ENCODE peak calls at places on chromosomes 5 and 9, in nine cellular contexts. One of them, this sample, is unnamed. For H3K36me3, the result is how much of the 10 kb centered on the place peaks cover.

GRCh38 chr9:127059648-127060365 is 62.6 kb downstream of the ANGPTL2 start:
- DNase-seq in brain microvascular endothelial cell: no peak
- DNase-seq in esophagus squamous epithelium: no peak
- DNase-seq in GM12878: peak
- DNase-seq in spleen: no peak
- DNase-seq in fibroblast of lung: no peak
- DNase-seq in CD8-positive, alpha-beta memory T cell: no peak
- DNase-seq in GM23248: no peak
- DNase-seq in CD4-positive, alpha-beta memory T cell: no peak
- DNase-seq in this sample: no peak

GRCh38 chr5:145362261-145362660 is 472.9 kb downstream of the PRELID2 start:
- DNase-seq in brain microvascular endothelial cell: peak
- DNase-seq in esophagus squamous epithelium: no peak
- DNase-seq in GM12878: no peak
- DNase-seq in spleen: no peak
- DNase-seq in fibroblast of lung: peak
- DNase-seq in CD8-positive, alpha-beta memory T cell: no peak
- DNase-seq in GM23248: peak
- DNase-seq in CD4-positive, alpha-beta memory T cell: no peak
- DNase-seq in this sample: peak

GRCh38 chr5:3226171-3226570 is 369.5 kb upstream of the IRX1 start:
- DNase-seq in brain microvascular endothelial cell: no peak
- DNase-seq in esophagus squamous epithelium: no peak
- DNase-seq in GM12878: no peak
- DNase-seq in spleen: no peak
- DNase-seq in fibroblast of lung: no peak
- DNase-seq in CD8-positive, alpha-beta memory T cell: no peak
- DNase-seq in GM23248: peak
- DNase-seq in CD4-positive, alpha-beta memory T cell: no peak
- DNase-seq in this sample: peak

GRCh38 chr9:121783523-121784507 is 132.4 kb downstream of the DAB2IP start:
- DNase-seq in brain microvascular endothelial cell: no peak
- DNase-seq in esophagus squamous epithelium: no peak
- DNase-seq in GM12878: no peak
- DNase-seq in spleen: peak
- DNase-seq in fibroblast of lung: no peak
- DNase-seq in CD8-positive, alpha-beta memory T cell: no peak
- DNase-seq in GM23248: no peak
- DNase-seq in CD4-positive, alpha-beta memory T cell: no peak
- DNase-seq in this sample: no peak

GRCh38 chr5:72378636-72379289 is 58.6 kb downstream of the PTCD2 start:
- DNase-seq in brain microvascular endothelial cell: peak
- DNase-seq in esophagus squamous epithelium: no peak
- DNase-seq in GM12878: no peak
- DNase-seq in spleen: no peak
- DNase-seq in fibroblast of lung: peak
- DNase-seq in CD8-positive, alpha-beta memory T cell: no peak
- DNase-seq in GM23248: peak
- DNase-seq in CD4-positive, alpha-beta memory T cell: no peak
- DNase-seq in this sample: peak

GRCh38 chr5:74281191-74281590 is 359.3 kb downstream of the ENC1 start:
- DNase-seq in brain microvascular endothelial cell: no peak
- DNase-seq in esophagus squamous epithelium: no peak
- DNase-seq in GM12878: no peak
- DNase-seq in spleen: no peak
- DNase-seq in fibroblast of lung: no peak
- DNase-seq in CD8-positive, alpha-beta memory T cell: no peak
- DNase-seq in GM23248: no peak
- DNase-seq in CD4-positive, alpha-beta memory T cell: no peak
- DNase-seq in this sample: no peak

GRCh38 chr9:79580065-79580464 is 8.3 kb downstream of the TLE4 start:
- DNase-seq in brain microvascular endothelial cell: no peak
- DNase-seq in esophagus squamous epithelium: no peak
- DNase-seq in GM12878: no peak
- DNase-seq in spleen: no peak
- DNase-seq in fibroblast of lung: no peak
- DNase-seq in CD8-positive, alpha-beta memory T cell: no peak
- DNase-seq in GM23248: no peak
- DNase-seq in CD4-positive, alpha-beta memory T cell: no peak
- DNase-seq in this sample: no peak

GRCh38 chr9:106880863-106881262 is 17.9 kb downstream of the ZNF462 start:
- DNase-seq in brain microvascular endothelial cell: no peak
- DNase-seq in esophagus squamous epithelium: no peak
- DNase-seq in GM12878: no peak
- DNase-seq in spleen: no peak
- DNase-seq in fibroblast of lung: peak
- DNase-seq in CD8-positive, alpha-beta memory T cell: no peak
- DNase-seq in GM23248: peak
- DNase-seq in CD4-positive, alpha-beta memory T cell: no peak
- DNase-seq in this sample: peak

GRCh38 chr5:138945421-138946240 is 70.5 kb upstream of the LRRTM2 start:
- DNase-seq in brain microvascular endothelial cell: no peak
- DNase-seq in esophagus squamous epithelium: no peak
- DNase-seq in GM12878: no peak
- DNase-seq in spleen: peak
- DNase-seq in fibroblast of lung: no peak
- DNase-seq in CD8-positive, alpha-beta memory T cell: no peak
- DNase-seq in GM23248: no peak
- DNase-seq in CD4-positive, alpha-beta memory T cell: no peak
- DNase-seq in this sample: no peak

GRCh38 chr5:138942861-138943260 is 67.7 kb upstream of the LRRTM2 start:
- DNase-seq in brain microvascular endothelial cell: no peak
- DNase-seq in esophagus squamous epithelium: no peak
- DNase-seq in GM12878: no peak
- DNase-seq in spleen: no peak
- DNase-seq in fibroblast of lung: no peak
- DNase-seq in CD8-positive, alpha-beta memory T cell: no peak
- DNase-seq in GM23248: no peak
- DNase-seq in CD4-positive, alpha-beta memory T cell: no peak
- DNase-seq in this sample: no peak

GRCh38 chr5:138942066-138942465 is 66.9 kb upstream of the LRRTM2 start:
- DNase-seq in brain microvascular endothelial cell: no peak
- DNase-seq in esophagus squamous epithelium: no peak
- DNase-seq in GM12878: no peak
- DNase-seq in spleen: no peak
- DNase-seq in fibroblast of lung: no peak
- DNase-seq in CD8-positive, alpha-beta memory T cell: no peak
- DNase-seq in GM23248: no peak
- DNase-seq in CD4-positive, alpha-beta memory T cell: no peak
- DNase-seq in this sample: no peak

GRCh38 chr5:138944527-138945322 is 69.6 kb upstream of the LRRTM2 start:
- DNase-seq in brain microvascular endothelial cell: no peak
- DNase-seq in esophagus squamous epithelium: no peak
- DNase-seq in GM12878: no peak
- DNase-seq in spleen: peak
- DNase-seq in fibroblast of lung: peak
- DNase-seq in CD8-positive, alpha-beta memory T cell: no peak
- DNase-seq in GM23248: no peak
- DNase-seq in CD4-positive, alpha-beta memory T cell: no peak
- DNase-seq in this sample: no peak

DNA sequence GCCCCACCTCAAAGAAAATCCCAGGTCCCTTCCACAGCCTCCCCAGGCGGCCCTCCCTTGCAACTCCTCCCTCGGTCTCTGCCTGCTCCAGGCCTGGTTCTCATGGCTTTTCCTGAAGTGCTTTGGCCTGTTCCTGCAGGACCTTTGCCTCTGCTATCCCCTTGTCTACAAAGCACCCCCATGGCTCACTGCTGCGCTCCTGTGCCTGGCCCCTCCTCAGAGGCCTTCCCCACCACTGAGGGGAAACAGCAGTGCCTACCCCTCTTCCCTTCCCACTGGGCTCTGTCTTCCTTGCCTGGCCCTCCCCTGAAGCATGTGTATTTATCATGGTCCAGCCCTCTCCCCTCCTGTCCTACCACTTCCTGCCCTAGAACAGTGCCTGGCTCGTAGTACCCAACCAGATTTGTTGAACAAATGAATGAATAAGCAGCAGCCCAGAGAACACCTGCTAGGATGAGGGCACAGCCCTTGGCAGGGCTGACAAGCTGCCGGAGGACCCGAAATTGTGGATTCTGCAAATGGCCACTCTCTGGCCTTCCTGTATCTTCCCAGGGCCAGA is 68.6 kb upstream of the LRRTM2 start:
- DNase-seq in brain microvascular endothelial cell: no peak
- DNase-seq in esophagus squamous epithelium: no peak
- DNase-seq in GM12878: no peak
- DNase-seq in spleen: no peak
- DNase-seq in fibroblast of lung: no peak
- DNase-seq in CD8-positive, alpha-beta memory T cell: no peak
- DNase-seq in GM23248: no peak
- DNase-seq in CD4-positive, alpha-beta memory T cell: no peak
- DNase-seq in this sample: no peak
- H3K4me3 ChIP-seq in brain microvascular endothelial cell: no peak
- H3K4me3 ChIP-seq in esophagus squamous epithelium: no peak
- H3K4me3 ChIP-seq in GM12878: no peak
- H3K4me3 ChIP-seq in spleen: no peak
- H3K4me3 ChIP-seq in fibroblast of lung: no peak
- H3K4me3 ChIP-seq in CD8-positive, alpha-beta memory T cell: no peak
- H3K4me3 ChIP-seq in GM23248: no peak
- H3K4me3 ChIP-seq in CD4-positive, alpha-beta memory T cell: no peak
- H3K4me3 ChIP-seq in this sample: no peak

DNA sequence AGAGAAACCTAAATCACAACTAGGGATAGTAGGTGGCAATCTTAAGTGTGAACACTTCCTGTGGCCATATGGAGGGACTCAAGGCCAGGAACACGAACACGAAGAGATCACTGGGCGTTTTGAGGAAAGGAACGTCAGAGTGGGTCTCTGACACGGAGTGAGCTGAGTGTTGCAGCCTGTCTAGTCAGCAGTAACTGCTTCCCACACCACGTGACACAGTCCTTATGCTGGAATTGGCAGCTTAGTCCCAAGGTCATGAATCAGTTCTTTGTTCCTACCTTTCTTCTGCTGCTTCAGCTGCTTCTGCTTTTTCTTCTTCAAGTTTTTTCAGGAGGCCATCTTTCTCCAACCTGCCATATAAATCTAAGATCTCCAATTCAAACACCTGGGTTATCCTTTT is 18.2 kb downstream of the SPACA9 start:
- DNase-seq in brain microvascular endothelial cell: no peak
- DNase-seq in esophagus squamous epithelium: no peak
- DNase-seq in GM12878: no peak
- DNase-seq in spleen: no peak
- DNase-seq in fibroblast of lung: no peak
- DNase-seq in CD8-positive, alpha-beta memory T cell: no peak
- DNase-seq in GM23248: peak
- DNase-seq in CD4-positive, alpha-beta memory T cell: no peak
- DNase-seq in this sample: no peak
- H3K36me3 ChIP-seq in brain microvascular endothelial cell: under half
- H3K36me3 ChIP-seq in esophagus squamous epithelium: half or more
- H3K36me3 ChIP-seq in GM12878: under half
- H3K36me3 ChIP-seq in spleen: half or more
- H3K36me3 ChIP-seq in fibroblast of lung: under half
- H3K36me3 ChIP-seq in CD8-positive, alpha-beta memory T cell: under half
- H3K36me3 ChIP-seq in GM23248: under half
- H3K36me3 ChIP-seq in CD4-positive, alpha-beta memory T cell: half or more
- H3K36me3 ChIP-seq in this sample: under half

DNA sequence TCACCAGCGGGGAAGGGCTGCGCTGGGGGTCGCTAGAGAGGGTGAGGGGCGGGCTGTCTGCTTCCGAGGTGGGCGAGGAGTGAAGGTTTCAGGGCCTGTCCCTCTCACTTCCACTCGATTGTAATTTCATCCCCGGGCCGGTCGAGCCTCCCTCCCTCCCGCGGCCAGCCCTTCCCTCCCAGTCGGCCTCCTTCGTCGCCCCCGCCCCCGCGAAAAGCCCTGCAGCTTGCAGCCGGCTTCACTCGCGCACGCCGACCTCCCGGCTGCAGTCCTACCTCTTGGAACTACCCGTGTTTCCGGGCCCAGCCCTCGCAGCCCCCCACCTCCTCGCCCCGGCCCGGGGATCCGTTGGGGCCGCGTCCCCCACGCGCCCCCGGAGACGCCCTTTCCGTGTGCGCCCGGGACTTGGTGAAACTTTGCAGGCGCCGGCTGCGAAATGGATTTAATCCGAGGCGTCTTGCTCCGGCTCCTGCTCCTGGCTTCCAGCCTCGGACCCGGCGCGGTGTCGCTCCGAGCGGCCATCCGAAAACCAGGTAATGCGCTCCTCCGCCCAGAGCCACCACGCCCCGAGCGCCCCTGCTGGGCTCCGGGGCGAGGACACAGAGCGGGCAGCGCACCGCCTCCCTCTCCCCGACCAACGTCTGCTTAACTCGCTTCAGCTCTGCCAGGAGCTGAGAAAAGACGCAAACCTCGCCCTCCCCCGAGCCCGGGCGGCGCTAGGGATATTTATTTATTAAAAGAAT is at the start of gene EGFLAM:
- DNase-seq in brain microvascular endothelial cell: no peak
- DNase-seq in esophagus squamous epithelium: no peak
- DNase-seq in GM12878: no peak
- DNase-seq in spleen: no peak
- DNase-seq in fibroblast of lung: peak
- DNase-seq in CD8-positive, alpha-beta memory T cell: no peak
- DNase-seq in GM23248: peak
- DNase-seq in CD4-positive, alpha-beta memory T cell: no peak
- DNase-seq in this sample: peak
- H3K4me3 ChIP-seq in brain microvascular endothelial cell: peak
- H3K4me3 ChIP-seq in esophagus squamous epithelium: peak
- H3K4me3 ChIP-seq in GM12878: no peak
- H3K4me3 ChIP-seq in spleen: peak
- H3K4me3 ChIP-seq in fibroblast of lung: no peak
- H3K4me3 ChIP-seq in CD8-positive, alpha-beta memory T cell: no peak
- H3K4me3 ChIP-seq in GM23248: peak
- H3K4me3 ChIP-seq in CD4-positive, alpha-beta memory T cell: no peak
- H3K4me3 ChIP-seq in this sample: peak

GRCh38 chr9:132919609-132920268 is 24.7 kb downstream of the TSC1 start:
- DNase-seq in brain microvascular endothelial cell: no peak
- DNase-seq in esophagus squamous epithelium: no peak
- DNase-seq in GM12878: no peak
- DNase-seq in spleen: no peak
- DNase-seq in fibroblast of lung: no peak
- DNase-seq in CD8-positive, alpha-beta memory T cell: no peak
- DNase-seq in GM23248: no peak
- DNase-seq in CD4-positive, alpha-beta memory T cell: no peak
- DNase-seq in this sample: no peak

GRCh38 chr9:132927704-132928103 is 16.7 kb downstream of the TSC1 start:
- DNase-seq in brain microvascular endothelial cell: no peak
- DNase-seq in esophagus squamous epithelium: no peak
- DNase-seq in GM12878: no peak
- DNase-seq in spleen: no peak
- DNase-seq in fibroblast of lung: no peak
- DNase-seq in CD8-positive, alpha-beta memory T cell: no peak
- DNase-seq in GM23248: no peak
- DNase-seq in CD4-positive, alpha-beta memory T cell: no peak
- DNase-seq in this sample: no peak

DNA sequence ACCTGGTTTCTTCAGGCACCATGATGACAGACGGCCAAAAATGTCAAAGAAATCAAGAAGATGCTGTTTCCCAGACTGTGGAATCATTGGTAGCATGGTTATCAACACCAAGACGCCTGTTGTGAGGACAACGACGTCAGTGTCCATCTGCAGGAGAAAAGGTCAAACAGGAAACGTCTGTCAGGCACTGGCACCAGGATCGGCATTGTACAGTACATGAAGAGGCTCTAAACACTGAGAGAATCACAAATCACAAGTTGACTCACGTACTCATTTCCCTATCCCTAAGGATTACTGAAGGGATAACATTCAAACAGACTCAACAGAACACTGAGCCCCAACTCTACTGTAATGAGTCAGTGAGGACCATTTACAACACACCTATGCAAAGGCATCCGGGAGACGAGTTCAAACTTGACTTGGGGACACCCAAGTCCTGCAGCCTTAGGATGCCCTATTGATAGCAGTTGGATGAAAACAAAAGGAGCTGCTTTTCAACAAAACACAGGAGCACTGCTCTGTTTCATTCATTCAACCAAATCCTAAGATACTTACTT is 21.0 kb downstream of the TSC1 start:
- DNase-seq in brain microvascular endothelial cell: no peak
- DNase-seq in esophagus squamous epithelium: no peak
- DNase-seq in GM12878: no peak
- DNase-seq in spleen: no peak
- DNase-seq in fibroblast of lung: no peak
- DNase-seq in CD8-positive, alpha-beta memory T cell: no peak
- DNase-seq in GM23248: no peak
- DNase-seq in CD4-positive, alpha-beta memory T cell: no peak
- DNase-seq in this sample: no peak
- H3K36me3 ChIP-seq in brain microvascular endothelial cell: half or more
- H3K36me3 ChIP-seq in esophagus squamous epithelium: half or more
- H3K36me3 ChIP-seq in GM12878: under half
- H3K36me3 ChIP-seq in spleen: half or more
- H3K36me3 ChIP-seq in fibroblast of lung: under half
- H3K36me3 ChIP-seq in CD8-positive, alpha-beta memory T cell: half or more
- H3K36me3 ChIP-seq in GM23248: half or more
- H3K36me3 ChIP-seq in CD4-positive, alpha-beta memory T cell: half or more
- H3K36me3 ChIP-seq in this sample: half or more